ENCODE peak calls at places on chromosomes 16 and 17, in six cellular contexts. Q is RPMI8226, M is AG09319, H is G401, N is NCI-H69, W is NCI-H1048. F is an unnamed sample.

GRCh38 chr17:37478187-37478586 is 11.5 kb upstream of the DUSP14 start:
- DNase-seq in Q (no peak), M (no peak), H (no peak), N (peak), W (no peak), F (no peak)

GRCh38 chr16:4317471-4318170 is 1.8 kb downstream of the GLIS2 start:
- DNase-seq in Q (peak), M (no peak), H (no peak), N (peak), W (no peak), F (no peak)

GRCh38 chr16:68756250-68757051 is 19.4 kb downstream of the CDH1 start:
- DNase-seq in Q (peak), M (no peak), H (no peak), N (peak), W (no peak), F (peak)

GRCh38 chr17:7839890-7840260 is 5.9 kb downstream of the KDM6B start:
- DNase-seq in Q (no peak), M (no peak), H (peak), N (peak), W (no peak), F (no peak)

GRCh38 chr16:7849891-7850290 is 517.2 kb downstream of the RBFOX1 start:
- DNase-seq in Q (no peak), M (no peak), H (peak), N (peak), W (no peak), F (no peak)

GRCh38 chr16:4322121-4323035 is 6.5 kb downstream of the GLIS2 start:
- DNase-seq in Q (no peak), M (no peak), H (no peak), N (no peak), W (no peak), F (no peak)

GRCh38 chr17:82031303-82031884 is at the start of gene RAC3:
- DNase-seq in Q (peak), M (no peak), H (no peak), N (peak), W (peak), F (no peak)

GRCh38 chr17:61669522-61669921 is 78.5 kb upstream of the NACA2 start:
- DNase-seq in Q (no peak), M (no peak), H (no peak), N (peak), W (no peak), F (no peak)

F was measured in NCI-H187.